ENCODE peak calls at places on chromosomes 7 and 10, in seven cellular contexts. One of them, this sample, is unnamed. For H3K9me3, the result is how much of the 10 kb centered on the place peaks cover.

GRCh38 chr10:128518000-128518399 is 391.8 kb upstream of the MKI67 start:
- DNase-seq in right cardiac atrium: no peak
- DNase-seq in tibial nerve: no peak
- DNase-seq in A673: no peak
- DNase-seq in AG04450: no peak
- DNase-seq in tibial artery: no peak
- DNase-seq in stomach: no peak
- DNase-seq in this sample: no peak

GRCh38 chr7:109256762-109257560 is 687.3 kb downstream of the DNAJB9 start:
- DNase-seq in right cardiac atrium: no peak
- DNase-seq in tibial nerve: no peak
- DNase-seq in A673: no peak
- DNase-seq in AG04450: no peak
- DNase-seq in tibial artery: no peak
- DNase-seq in stomach: no peak
- DNase-seq in this sample: no peak

GRCh38 chr7:107969856-107970255 is 33.1 kb downstream of the LAMB1 start:
- DNase-seq in right cardiac atrium: no peak
- DNase-seq in tibial nerve: no peak
- DNase-seq in A673: no peak
- DNase-seq in AG04450: no peak
- DNase-seq in tibial artery: no peak
- DNase-seq in stomach: no peak
- DNase-seq in this sample: no peak

GRCh38 chr7:129771201-129771927 is 159.8 kb downstream of the NRF1 start:
- DNase-seq in right cardiac atrium: no peak
- DNase-seq in tibial nerve: no peak
- DNase-seq in A673: no peak
- DNase-seq in AG04450: no peak
- DNase-seq in tibial artery: no peak
- DNase-seq in stomach: no peak
- DNase-seq in this sample: no peak

GRCh38 chr10:19853839-19854238 is 37.6 kb downstream of the PLXDC2 start:
- DNase-seq in right cardiac atrium: no peak
- DNase-seq in tibial nerve: no peak
- DNase-seq in A673: no peak
- DNase-seq in AG04450: no peak
- DNase-seq in tibial artery: no peak
- DNase-seq in stomach: no peak
- DNase-seq in this sample: peak

GRCh38 chr10:127117125-127117524 is 79.3 kb downstream of the INSYN2A start:
- DNase-seq in right cardiac atrium: peak
- DNase-seq in tibial nerve: no peak
- DNase-seq in A673: peak
- DNase-seq in AG04450: peak
- DNase-seq in tibial artery: no peak
- DNase-seq in stomach: peak
- DNase-seq in this sample: peak

GRCh38 chr7:16524332-16524731 is 2.3 kb upstream of the LRRC72 start:
- DNase-seq in right cardiac atrium: no peak
- DNase-seq in tibial nerve: no peak
- DNase-seq in A673: no peak
- DNase-seq in AG04450: no peak
- DNase-seq in tibial artery: no peak
- DNase-seq in stomach: no peak
- DNase-seq in this sample: no peak

GRCh38 chr7:155471728-155472127 is 13.8 kb downstream of the EN2 start:
- DNase-seq in right cardiac atrium: no peak
- DNase-seq in tibial nerve: no peak
- DNase-seq in A673: peak
- DNase-seq in AG04450: no peak
- DNase-seq in tibial artery: no peak
- DNase-seq in stomach: no peak
- DNase-seq in this sample: no peak

GRCh38 chr10:46547331-46547880 is 9.1 kb downstream of the GPRIN2 start:
- DNase-seq in right cardiac atrium: no peak
- DNase-seq in tibial nerve: peak
- DNase-seq in A673: no peak
- DNase-seq in AG04450: no peak
- DNase-seq in tibial artery: no peak
- DNase-seq in stomach: no peak
- DNase-seq in this sample: peak

GRCh38 chr7:94655884-94656657 is at the start of gene SGCE:
- DNase-seq in right cardiac atrium: peak
- DNase-seq in tibial nerve: peak
- DNase-seq in A673: peak
- DNase-seq in AG04450: peak
- DNase-seq in tibial artery: peak
- DNase-seq in stomach: peak
- DNase-seq in this sample: peak

GRCh38 chr10:25105753-25106260 is 69.0 kb upstream of the GPR158 start:
- DNase-seq in right cardiac atrium: no peak
- DNase-seq in tibial nerve: no peak
- DNase-seq in A673: no peak
- DNase-seq in AG04450: no peak
- DNase-seq in tibial artery: no peak
- DNase-seq in stomach: no peak
- DNase-seq in this sample: no peak

GRCh38 chr7:127682140-127682539 is 30.1 kb downstream of the SND1 start:
- DNase-seq in right cardiac atrium: no peak
- DNase-seq in tibial nerve: no peak
- DNase-seq in A673: no peak
- DNase-seq in AG04450: no peak
- DNase-seq in tibial artery: no peak
- DNase-seq in stomach: no peak
- DNase-seq in this sample: no peak

GRCh38 chr10:73906524-73907447 is 4.1 kb upstream of the PLAU start:
- DNase-seq in right cardiac atrium: peak
- DNase-seq in tibial nerve: peak
- DNase-seq in A673: peak
- DNase-seq in AG04450: peak
- DNase-seq in tibial artery: peak
- DNase-seq in stomach: no peak
- DNase-seq in this sample: peak

GRCh38 chr10:78071857-78072179 is 38.2 kb downstream of the RPS24 start:
- DNase-seq in right cardiac atrium: no peak
- DNase-seq in tibial nerve: no peak
- DNase-seq in A673: no peak
- DNase-seq in AG04450: no peak
- DNase-seq in tibial artery: no peak
- DNase-seq in stomach: no peak
- DNase-seq in this sample: no peak

GRCh38 chr10:110820321-110820814 is 51.4 kb upstream of the PDCD4 start:
- DNase-seq in right cardiac atrium: peak
- DNase-seq in tibial nerve: no peak
- DNase-seq in A673: no peak
- DNase-seq in AG04450: no peak
- DNase-seq in tibial artery: peak
- DNase-seq in stomach: no peak
- DNase-seq in this sample: peak

GRCh38 chr7:98287486-98287959 is 6.0 kb downstream of the BRI3 start:
- DNase-seq in right cardiac atrium: no peak
- DNase-seq in tibial nerve: no peak
- DNase-seq in A673: no peak
- DNase-seq in AG04450: no peak
- DNase-seq in tibial artery: no peak
- DNase-seq in stomach: peak
- DNase-seq in this sample: no peak

GRCh38 chr10:20740128-20740527 is 157.0 kb downstream of the NEBL start:
- DNase-seq in right cardiac atrium: no peak
- DNase-seq in tibial nerve: no peak
- DNase-seq in A673: no peak
- DNase-seq in AG04450: no peak
- DNase-seq in tibial artery: no peak
- DNase-seq in stomach: no peak
- DNase-seq in this sample: no peak

GRCh38 chr7:29231671-29232267 is 37.2 kb downstream of the CHN2 start:
- DNase-seq in right cardiac atrium: no peak
- DNase-seq in tibial nerve: no peak
- DNase-seq in A673: no peak
- DNase-seq in AG04450: no peak
- DNase-seq in tibial artery: no peak
- DNase-seq in stomach: no peak
- DNase-seq in this sample: no peak

DNA sequence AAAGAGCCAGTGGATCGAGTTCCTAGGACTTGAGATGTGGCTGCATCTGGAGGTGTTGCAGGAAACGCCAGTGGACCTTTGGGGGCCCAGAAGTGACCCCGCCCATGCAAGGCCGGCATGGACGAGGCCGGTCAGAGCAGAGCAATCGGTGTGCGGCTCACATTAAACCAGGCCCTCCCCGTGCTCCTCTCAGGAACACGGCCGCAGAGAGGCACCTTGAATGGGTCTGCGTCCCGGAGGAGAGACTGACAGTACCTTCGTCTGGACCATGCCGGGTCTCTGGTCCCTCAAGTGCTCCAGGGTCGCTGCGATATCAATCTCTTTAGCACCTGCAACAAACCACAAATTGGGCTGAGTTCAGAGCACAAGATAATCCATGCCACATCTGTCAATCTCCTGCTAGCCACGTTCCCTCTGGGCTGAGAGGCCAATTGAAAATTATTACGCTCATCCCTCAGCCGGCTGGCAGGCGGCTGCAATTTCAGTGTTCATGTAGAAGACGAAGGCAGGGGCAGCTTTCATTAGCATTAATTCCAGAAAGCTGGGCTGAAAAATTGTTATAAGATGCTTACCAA is 212.0 kb downstream of the DNAJB6 start:
- DNase-seq in right cardiac atrium: no peak
- DNase-seq in tibial nerve: no peak
- DNase-seq in A673: no peak
- DNase-seq in AG04450: no peak
- DNase-seq in tibial artery: peak
- DNase-seq in stomach: no peak
- DNase-seq in this sample: peak
- H3K9me3 ChIP-seq in right cardiac atrium: under half
- H3K9me3 ChIP-seq in tibial nerve: under half
- H3K9me3 ChIP-seq in A673: under half
- H3K9me3 ChIP-seq in AG04450: half or more
- H3K9me3 ChIP-seq in tibial artery: under half
- H3K9me3 ChIP-seq in stomach: under half
- H3K9me3 ChIP-seq in this sample: under half

DNA sequence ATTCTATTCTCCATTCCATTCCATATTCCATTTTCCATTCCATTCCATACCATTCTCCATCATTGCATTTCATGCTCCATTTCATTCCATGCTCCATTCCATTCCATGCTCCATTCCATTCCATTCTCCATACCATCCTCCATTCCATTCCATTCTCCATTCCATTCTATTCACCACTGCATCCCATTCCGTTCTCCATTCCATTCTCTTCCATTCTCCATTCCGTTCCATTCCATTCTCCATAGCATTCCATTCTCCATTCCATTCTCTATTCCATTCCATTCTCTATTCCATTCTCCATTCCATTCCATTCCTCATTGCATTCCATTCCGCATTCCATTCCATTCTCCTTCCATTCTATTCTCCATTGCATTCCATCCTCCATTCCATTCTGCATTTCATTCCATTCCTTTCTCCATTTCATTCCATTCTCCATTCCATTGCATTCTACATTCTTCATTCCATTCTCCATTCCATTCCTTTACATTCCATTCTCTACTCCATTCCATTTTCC is 84.0 kb downstream of the NSUN6 start:
- DNase-seq in right cardiac atrium: no peak
- DNase-seq in tibial nerve: no peak
- DNase-seq in A673: no peak
- DNase-seq in AG04450: no peak
- DNase-seq in tibial artery: no peak
- DNase-seq in stomach: no peak
- DNase-seq in this sample: no peak
- H3K9me3 ChIP-seq in right cardiac atrium: under half
- H3K9me3 ChIP-seq in tibial nerve: under half
- H3K9me3 ChIP-seq in A673: under half
- H3K9me3 ChIP-seq in AG04450: under half
- H3K9me3 ChIP-seq in tibial artery: under half
- H3K9me3 ChIP-seq in stomach: under half
- H3K9me3 ChIP-seq in this sample: under half

DNA sequence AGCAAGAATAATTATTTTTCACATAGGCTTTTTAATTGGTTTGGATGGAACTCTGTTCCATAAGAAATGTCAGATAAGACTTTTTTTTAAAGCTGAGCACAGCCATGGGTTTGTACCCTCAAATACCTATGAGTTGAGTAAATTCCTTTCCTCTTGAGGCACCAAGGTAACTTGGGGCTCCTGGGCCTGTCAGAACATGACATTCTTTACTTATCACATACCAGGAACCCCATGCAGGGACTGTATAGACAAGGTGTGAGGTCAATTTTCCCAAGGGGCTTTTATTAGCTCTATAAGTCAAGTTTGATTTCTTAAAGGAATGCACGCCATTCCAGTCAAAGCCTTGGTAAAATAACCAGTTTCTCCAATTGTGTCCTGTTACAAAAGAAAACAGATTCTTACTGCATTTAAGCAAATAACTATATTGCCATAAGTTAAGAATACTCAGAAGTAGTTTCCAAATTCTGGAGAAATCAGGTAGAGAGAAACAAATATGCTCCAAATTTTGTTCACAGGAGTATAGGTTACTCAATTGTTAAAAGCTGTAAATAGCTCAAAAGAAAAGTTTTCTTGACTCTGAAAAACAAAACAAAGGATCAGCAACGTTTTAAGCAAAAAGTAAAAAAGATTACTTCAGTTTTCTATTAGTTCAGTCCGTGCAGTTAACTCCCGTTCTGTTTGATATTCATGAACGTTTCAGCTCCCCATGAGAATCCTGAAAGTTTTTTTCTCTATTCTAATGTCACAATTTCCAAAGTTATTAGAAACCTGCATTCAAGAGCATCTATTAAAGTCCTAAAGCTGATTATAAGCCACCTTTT is 167.5 kb upstream of the NAMPT start:
- DNase-seq in right cardiac atrium: no peak
- DNase-seq in tibial nerve: no peak
- DNase-seq in A673: no peak
- DNase-seq in AG04450: no peak
- DNase-seq in tibial artery: no peak
- DNase-seq in stomach: no peak
- DNase-seq in this sample: no peak
- H3K9me3 ChIP-seq in right cardiac atrium: under half
- H3K9me3 ChIP-seq in tibial nerve: under half
- H3K9me3 ChIP-seq in A673: under half
- H3K9me3 ChIP-seq in AG04450: under half
- H3K9me3 ChIP-seq in tibial artery: under half
- H3K9me3 ChIP-seq in stomach: under half
- H3K9me3 ChIP-seq in this sample: under half

DNA sequence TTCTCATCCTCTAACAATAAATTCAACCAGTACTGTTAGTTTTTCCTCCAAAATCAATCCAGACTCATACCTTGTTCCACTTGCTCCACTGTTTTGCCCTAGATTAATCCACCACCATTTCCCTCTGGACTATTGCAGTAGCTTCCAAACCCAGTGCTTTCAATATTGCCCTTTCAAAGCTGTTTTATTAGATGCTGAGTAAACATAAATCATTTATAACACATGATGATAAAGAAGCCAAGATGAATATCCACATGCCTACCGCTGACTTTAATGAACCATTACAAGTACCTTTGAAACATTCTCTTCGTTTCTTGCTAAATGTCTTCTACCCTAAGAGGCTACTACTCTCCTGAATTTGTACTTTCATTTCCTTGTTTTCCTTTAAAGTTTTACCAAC is 174.2 kb upstream of the FAM171A1 start:
- DNase-seq in right cardiac atrium: no peak
- DNase-seq in tibial nerve: no peak
- DNase-seq in A673: no peak
- DNase-seq in AG04450: no peak
- DNase-seq in tibial artery: no peak
- DNase-seq in stomach: no peak
- DNase-seq in this sample: no peak
- H3K9me3 ChIP-seq in right cardiac atrium: under half
- H3K9me3 ChIP-seq in tibial nerve: under half
- H3K9me3 ChIP-seq in A673: under half
- H3K9me3 ChIP-seq in AG04450: under half
- H3K9me3 ChIP-seq in tibial artery: under half
- H3K9me3 ChIP-seq in stomach: under half
- H3K9me3 ChIP-seq in this sample: under half